ENCODE peak calls at places on chromosomes 16 and 17, in five cellular contexts. I is sigmoid colon, R is mammary epithelial cell, Z is Peyer's patch, W is heart right ventricle. T is an unnamed sample.

GRCh38 chr17:2058521-2059124 is 3.7 kb downstream of the HIC1 start:
- DNase-seq in I (peak; percentile 92), R (no peak), Z (peak; percentile 92), W (peak; percentile 87), T (no peak)

GRCh38 chr17:60065867-60066266 is 12.9 kb downstream of the HEATR6 start:
- DNase-seq in I (no peak), R (peak; percentile 47), Z (no peak), W (no peak), T (no peak)

GRCh38 chr16:49750341-49751011 is 105.4 kb downstream of the ZNF423 start:
- DNase-seq in I (no peak), R (no peak), Z (no peak), W (no peak), T (no peak)

GRCh38 chr16:30998852-30999761 is 11.3 kb downstream of the STX1B start:
- DNase-seq in I (no peak), R (no peak), Z (no peak), W (no peak), T (no peak)

GRCh38 chr17:802901-803881 is 21.0 kb downstream of the MRM3 start:
- DNase-seq in I (no peak), R (no peak), Z (no peak), W (no peak), T (no peak)

GRCh38 chr17:64491034-64491860 is 5.6 kb downstream of the POLG2 start:
- DNase-seq in I (no peak), R (no peak), Z (peak; percentile 50), W (no peak), T (no peak)

GRCh38 chr16:4370151-4370550 is 1.5 kb upstream of the VASN start:
- DNase-seq in I (no peak), R (no peak), Z (no peak), W (no peak), T (no peak)

GRCh38 chr17:28926786-28927185 is 23.9 kb upstream of the DHRS13 start:
- DNase-seq in I (no peak), R (peak; percentile 36), Z (no peak), W (no peak), T (no peak)

GRCh38 chr16:630815-631405 is at the start of gene WFIKKN1:
- DNase-seq in I (no peak), R (no peak), Z (no peak), W (no peak), T (no peak)

GRCh38 chr17:33291248-33292183 is 1.6 kb downstream of the ASIC2 start:
- DNase-seq in I (no peak), R (peak; percentile 31), Z (peak; percentile 69), W (peak; percentile 11), T (no peak)

GRCh38 chr17:33292981-33293867 is at the start of gene ASIC2:
- DNase-seq in I (no peak), R (peak; percentile 62), Z (peak; percentile 73), W (no peak), T (no peak)

GRCh38 chr17:33294994-33295393 is 1.9 kb upstream of the ASIC2 start:
- DNase-seq in I (no peak), R (no peak), Z (no peak), W (no peak), T (no peak)

GRCh38 chr17:33290156-33290697 is 2.9 kb downstream of the ASIC2 start:
- DNase-seq in I (no peak), R (no peak), Z (no peak), W (no peak), T (no peak)

DNA sequence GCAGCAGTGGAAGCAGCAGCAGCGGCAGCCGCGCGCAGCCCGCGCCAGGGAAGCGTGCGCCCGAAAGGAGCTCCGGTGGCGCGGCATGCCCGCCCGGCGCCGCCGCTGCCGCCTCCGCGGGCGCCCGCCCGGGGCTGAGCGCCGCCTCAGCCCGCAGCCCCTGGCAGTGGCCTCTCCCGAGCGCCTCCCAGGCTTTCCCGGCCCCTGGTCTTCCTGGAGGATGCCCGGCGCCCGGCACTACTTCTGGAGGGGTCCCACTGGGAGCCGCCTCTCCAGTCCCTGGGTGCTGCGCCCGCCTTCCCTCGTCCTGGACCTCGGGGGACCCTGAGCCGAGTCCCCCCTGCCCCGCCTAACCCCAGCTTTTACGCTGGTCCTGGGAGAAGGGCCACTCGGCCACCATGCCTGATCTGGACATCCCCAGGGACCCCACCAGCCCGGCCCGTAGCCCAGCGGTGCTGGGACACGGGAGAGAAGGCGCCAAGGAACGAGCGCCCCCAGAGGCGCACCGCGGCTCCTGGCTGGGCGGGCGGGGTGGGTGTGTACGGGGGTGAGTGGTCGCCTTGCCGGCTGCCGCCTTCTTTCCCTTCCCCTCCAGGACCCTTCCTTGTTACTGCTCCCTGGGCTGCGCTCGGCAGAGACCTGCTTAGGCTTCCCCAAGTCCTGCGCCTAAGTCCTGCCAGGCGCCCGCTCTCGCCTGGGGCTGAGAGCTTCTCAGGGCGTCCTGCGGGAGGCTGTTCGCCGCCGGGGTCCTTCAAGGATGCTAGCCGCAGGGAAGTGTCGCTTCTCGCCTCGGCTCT is 713 bp downstream of the ASIC2 start:
- DNase-seq in I (no peak), R (peak; percentile 50), Z (peak; percentile 69), W (peak; percentile 8), T (no peak)
- TF ChIP-seq CTCF in I (no peak), R (peak; percentile 43), Z (peak; percentile 23), W (peak; percentile 39), T (no peak)

GRCh38 chr17:6623941-6624340 is 16.6 kb downstream of the KIAA0753 start:
- DNase-seq in I (no peak), R (no peak), Z (no peak), W (no peak), T (no peak)
- TF ChIP-seq CTCF in I (no peak), R (no peak), Z (no peak), W (no peak), T (no peak)

DNA sequence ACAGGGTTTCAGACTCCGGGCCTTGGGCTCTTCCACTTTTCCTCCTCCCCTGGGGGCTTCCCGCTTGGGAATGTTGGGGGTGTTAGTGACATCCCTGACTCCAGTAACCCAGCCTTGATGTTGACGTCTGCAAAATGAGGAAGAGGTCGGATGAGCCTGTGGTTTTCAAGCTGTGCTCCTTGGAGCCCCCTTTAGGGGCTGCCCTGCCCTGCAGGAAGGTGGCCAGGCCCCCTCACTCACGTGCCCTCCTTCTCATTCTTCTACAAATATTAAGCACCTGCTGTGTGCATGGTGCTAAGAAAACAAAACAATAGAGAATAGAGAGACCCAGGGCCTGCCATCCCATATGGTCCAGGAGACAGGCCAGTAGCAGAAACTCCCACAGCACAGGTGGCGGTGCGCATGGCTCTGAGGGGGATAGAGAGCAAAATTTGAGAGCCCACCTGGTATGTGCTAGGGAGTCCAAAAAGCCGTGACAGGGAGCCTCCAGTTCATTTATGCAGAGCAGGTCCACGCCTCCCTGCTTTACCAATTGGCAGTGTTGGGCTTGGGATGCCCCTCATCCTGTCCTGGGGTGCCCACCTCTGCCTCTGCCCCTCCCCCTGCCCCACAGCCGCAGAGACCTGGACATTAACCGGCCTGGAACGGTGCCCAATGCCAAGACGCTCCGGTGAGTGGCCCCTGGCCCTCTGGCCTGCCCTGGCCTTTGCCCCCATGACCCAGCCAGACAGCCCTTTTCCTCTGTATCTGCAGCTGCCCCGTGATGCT is 7.4 kb downstream of the NDRG4 start:
- DNase-seq in I (peak; percentile 60), R (no peak), Z (no peak), W (no peak), T (no peak)
- TF ChIP-seq CTCF in I (no peak), R (no peak), Z (no peak), W (no peak), T (no peak)

GRCh38 chr16:54062361-54063346 is 223.9 kb downstream of the IRX3 start:
- DNase-seq in I (no peak), R (no peak), Z (no peak), W (no peak), T (no peak)
- TF ChIP-seq CTCF in I (no peak), R (no peak), Z (no peak), W (peak; percentile 38), T (no peak)

DNA sequence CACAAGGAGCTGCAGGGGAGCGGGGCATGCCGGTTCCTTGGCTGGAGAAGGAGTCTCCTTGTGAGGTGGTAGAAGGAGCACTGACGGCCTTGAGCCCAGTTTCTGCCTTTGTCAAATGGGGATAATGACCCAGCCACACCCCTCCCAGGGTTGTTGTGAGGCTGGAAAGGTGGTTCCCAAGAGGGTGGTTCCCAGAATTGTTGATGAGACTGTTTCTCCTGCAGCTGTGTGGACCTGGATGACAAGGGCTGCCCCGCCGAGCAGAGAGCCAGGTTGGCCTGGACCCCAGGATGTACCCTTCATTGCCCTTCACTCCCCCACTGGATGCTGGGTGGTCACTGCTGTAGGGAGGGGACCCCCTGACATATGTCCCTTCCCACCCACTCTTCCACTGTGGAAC is 10.8 kb downstream of the MIEN1 start:
- DNase-seq in I (no peak), R (no peak), Z (no peak), W (no peak), T (no peak)
- TF ChIP-seq CTCF in I (no peak), R (no peak), Z (no peak), W (no peak), T (no peak)

GRCh38 chr17:75819723-75820410 is 24.3 kb downstream of the UNC13D start:
- DNase-seq in I (no peak), R (no peak), Z (no peak), W (no peak), T (no peak)
- TF ChIP-seq CTCF in I (no peak), R (no peak), Z (no peak), W (no peak), T (no peak)

DNA sequence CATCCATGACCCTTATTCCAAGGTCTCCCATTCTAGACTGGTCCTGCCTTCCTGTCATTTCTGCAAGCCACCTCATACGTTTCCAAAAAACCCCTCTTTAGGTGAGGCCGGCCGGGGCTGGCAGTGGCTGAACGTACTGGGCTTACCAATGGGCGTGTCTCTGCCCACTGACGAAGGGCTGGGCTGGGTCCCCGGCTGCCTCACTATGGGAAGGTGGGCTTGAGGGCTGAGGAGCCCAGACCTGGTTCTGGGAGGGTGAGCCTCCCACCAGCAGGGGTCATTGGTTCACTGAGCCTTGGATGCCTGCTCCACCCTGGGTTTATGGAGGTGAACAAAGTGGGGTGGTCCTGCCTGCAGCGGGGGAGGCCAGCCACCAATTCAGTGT is 19.9 kb downstream of the KDM8 start:
- DNase-seq in I (no peak), R (no peak), Z (no peak), W (no peak), T (no peak)
- TF ChIP-seq CTCF in I (no peak), R (no peak), Z (peak; percentile 9), W (peak; percentile 38), T (no peak)

GRCh38 chr17:51260960-51261958 is 913 bp downstream of the UTP18 start:
- DNase-seq in I (peak; percentile 80), R (no peak), Z (peak; percentile 84), W (peak; percentile 69), T (no peak)
- TF ChIP-seq CTCF in I (no peak), R (no peak), Z (no peak), W (no peak), T (no peak)

DNA sequence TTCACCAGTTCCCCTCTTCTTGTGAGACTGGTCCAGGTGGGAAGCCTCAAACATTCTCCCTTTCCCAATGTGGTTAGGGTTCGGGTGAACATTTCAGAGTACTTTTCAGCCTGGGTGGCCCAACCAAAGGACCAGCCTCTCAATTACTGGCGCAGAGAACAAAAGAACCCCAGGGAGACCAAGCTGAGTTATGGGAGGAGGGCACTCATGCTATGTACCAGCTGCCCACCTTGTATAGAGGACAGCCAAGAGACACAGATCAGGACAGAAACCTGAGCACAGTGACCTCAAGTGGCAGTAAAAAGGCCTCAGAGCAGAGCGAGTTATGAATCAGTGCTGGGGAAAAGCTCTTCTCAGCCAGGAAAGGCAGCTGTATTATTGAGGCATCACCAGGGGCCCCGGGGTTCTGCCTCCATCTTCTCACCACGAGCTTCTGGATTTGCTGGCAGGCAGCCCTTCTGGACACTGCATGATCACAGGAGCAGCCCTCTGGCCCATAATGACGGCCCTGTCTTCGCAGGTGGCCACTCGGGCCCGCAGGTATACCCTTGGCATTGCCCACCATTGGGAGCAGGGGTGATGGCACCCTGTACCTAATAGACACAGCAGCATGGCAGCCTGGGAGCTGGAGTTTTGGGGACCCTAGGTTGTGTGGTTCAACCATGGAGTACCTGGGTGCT is 3.8 kb downstream of the G6PC3 start:
- DNase-seq in I (no peak), R (no peak), Z (no peak), W (no peak), T (no peak)
- TF ChIP-seq CTCF in I (no peak), R (no peak), Z (no peak), W (no peak), T (no peak)

T was measured in coronary artery.